ENCODE peak calls at places on chromosomes 2 and 18, in four cellular contexts. N is H9, U is neuronal stem cell, Z is IMR-90. H is an unnamed sample. For H3K4me1, the result is how much of the 10 kb centered on the place peaks cover.

GRCh38 chr2:84613082-84613481 is 96.8 kb downstream of the DNAH6 start:
- DNase-seq in N (peak), U (no peak), Z (no peak), H (no peak)

GRCh38 chr2:6845312-6845711 is 20.4 kb downstream of the CMPK2 start:
- DNase-seq in N (no peak), U (no peak), Z (no peak), H (peak)

GRCh38 chr2:158845869-158846268 is 50.8 kb downstream of the DAPL1 start:
- DNase-seq in N (no peak), U (no peak), Z (no peak), H (no peak)

GRCh38 chr2:137229834-137230233 is 464.5 kb downstream of the THSD7B start:
- DNase-seq in N (no peak), U (no peak), Z (no peak), H (no peak)

GRCh38 chr18:55320399-55321255 is 267.4 kb downstream of the TCF4 start:
- DNase-seq in N (no peak), U (no peak), Z (peak), H (peak)

GRCh38 chr2:196939381-196939780 is 12.9 kb upstream of the PGAP1 start:
- DNase-seq in N (no peak), U (no peak), Z (peak), H (peak)

GRCh38 chr2:58664523-58665155 is 423.5 kb upstream of the FANCL start:
- DNase-seq in N (no peak), U (no peak), Z (no peak), H (no peak)

GRCh38 chr2:114046373-114046772 is 156.5 kb downstream of the ACTR3 start:
- DNase-seq in N (no peak), U (no peak), Z (no peak), H (no peak)

GRCh38 chr2:144183744-144184143 is 336.2 kb downstream of the ZEB2 start:
- DNase-seq in N (no peak), U (no peak), Z (peak), H (no peak)

GRCh38 chr2:38578832-38579231 is 23.9 kb downstream of the HNRNPLL start:
- DNase-seq in N (no peak), U (no peak), Z (no peak), H (peak)

GRCh38 chr2:170434900-170435640 is 257.1 kb downstream of the MYO3B start:
- DNase-seq in N (no peak), U (no peak), Z (no peak), H (peak)

GRCh38 chr2:233486778-233487552 is 79.6 kb downstream of the USP40 start:
- DNase-seq in N (no peak), U (no peak), Z (peak), H (peak)

GRCh38 chr2:67930156-67930555 is 132.6 kb downstream of the C1D start:
- DNase-seq in N (peak), U (no peak), Z (no peak), H (no peak)

GRCh38 chr18:45201489-45201888 is 413.8 kb upstream of the SLC14A2 start:
- DNase-seq in N (no peak), U (no peak), Z (no peak), H (no peak)

GRCh38 chr2:167333245-167333644 is 445.0 kb downstream of the XIRP2 start:
- DNase-seq in N (no peak), U (no peak), Z (peak), H (peak)

GRCh38 chr18:31677592-31677991 is 6.8 kb downstream of the B4GALT6 start:
- DNase-seq in N (no peak), U (no peak), Z (no peak), H (no peak)

GRCh38 chr2:179461367-179461886 is 196.8 kb upstream of the SESTD1 start:
- DNase-seq in N (no peak), U (no peak), Z (no peak), H (no peak)

GRCh38 chr2:147623328-147623727 is 221.5 kb upstream of the ACVR2A start:
- DNase-seq in N (no peak), U (no peak), Z (no peak), H (no peak)

GRCh38 chr2:4898706-4899105 is 793.5 kb upstream of the SOX11 start:
- DNase-seq in N (no peak), U (no peak), Z (no peak), H (peak)

GRCh38 chr2:94861308-94862152 is 9.7 kb upstream of the TEKT4 start:
- DNase-seq in N (peak), U (no peak), Z (no peak), H (no peak)

GRCh38 chr2:80054339-80054675 is 250.2 kb downstream of the LRRTM1 start:
- DNase-seq in N (no peak), U (no peak), Z (peak), H (no peak)

GRCh38 chr2:101014264-101014857 is 12.3 kb downstream of the RPL31 start:
- DNase-seq in N (no peak), U (no peak), Z (no peak), H (no peak)

GRCh38 chr2:237306083-237306786 is 107.7 kb downstream of the COL6A3 start:
- DNase-seq in N (no peak), U (no peak), Z (peak), H (peak)

GRCh38 chr18:77063256-77063655 is 69.3 kb downstream of the MBP start:
- DNase-seq in N (no peak), U (no peak), Z (peak), H (no peak)

GRCh38 chr2:15674637-15675455 is 83.2 kb downstream of the DDX1 start:
- DNase-seq in N (no peak), U (no peak), Z (no peak), H (peak)

GRCh38 chr2:88053301-88053700 is 2.3 kb downstream of the KRCC1 start:
- DNase-seq in N (no peak), U (no peak), Z (peak), H (peak)

GRCh38 chr2:20616341-20616871 is 34.5 kb downstream of the HS1BP3 start:
- DNase-seq in N (no peak), U (no peak), Z (no peak), H (no peak)

GRCh38 chr18:35174093-35174731 is 66.6 kb upstream of the ZNF397 start:
- DNase-seq in N (no peak), U (no peak), Z (no peak), H (no peak)

GRCh38 chr2:2269989-2270562 is 61.0 kb downstream of the MYT1L start:
- DNase-seq in N (no peak), U (no peak), Z (no peak), H (no peak)

GRCh38 chr2:196131384-196131861 is 40.0 kb downstream of the STK17B start:
- DNase-seq in N (peak), U (no peak), Z (peak), H (no peak)

GRCh38 chr2:234496835-234497591 is at the start of gene ARL4C:
- DNase-seq in N (peak), U (peak), Z (peak), H (peak)

GRCh38 chr2:397561-398325 is 109.9 kb upstream of the ALKAL2 start:
- DNase-seq in N (no peak), U (no peak), Z (no peak), H (no peak)

GRCh38 chr2:3246406-3246805 is 131.2 kb downstream of the EIPR1 start:
- DNase-seq in N (no peak), U (no peak), Z (no peak), H (no peak)

GRCh38 chr2:127566139-127566417 is 30.6 kb downstream of the MYO7B start:
- DNase-seq in N (no peak), U (no peak), Z (no peak), H (no peak)

GRCh38 chr2:120684691-120685402 is 50.8 kb upstream of the GLI2 start:
- DNase-seq in N (no peak), U (no peak), Z (peak), H (no peak)

DNA sequence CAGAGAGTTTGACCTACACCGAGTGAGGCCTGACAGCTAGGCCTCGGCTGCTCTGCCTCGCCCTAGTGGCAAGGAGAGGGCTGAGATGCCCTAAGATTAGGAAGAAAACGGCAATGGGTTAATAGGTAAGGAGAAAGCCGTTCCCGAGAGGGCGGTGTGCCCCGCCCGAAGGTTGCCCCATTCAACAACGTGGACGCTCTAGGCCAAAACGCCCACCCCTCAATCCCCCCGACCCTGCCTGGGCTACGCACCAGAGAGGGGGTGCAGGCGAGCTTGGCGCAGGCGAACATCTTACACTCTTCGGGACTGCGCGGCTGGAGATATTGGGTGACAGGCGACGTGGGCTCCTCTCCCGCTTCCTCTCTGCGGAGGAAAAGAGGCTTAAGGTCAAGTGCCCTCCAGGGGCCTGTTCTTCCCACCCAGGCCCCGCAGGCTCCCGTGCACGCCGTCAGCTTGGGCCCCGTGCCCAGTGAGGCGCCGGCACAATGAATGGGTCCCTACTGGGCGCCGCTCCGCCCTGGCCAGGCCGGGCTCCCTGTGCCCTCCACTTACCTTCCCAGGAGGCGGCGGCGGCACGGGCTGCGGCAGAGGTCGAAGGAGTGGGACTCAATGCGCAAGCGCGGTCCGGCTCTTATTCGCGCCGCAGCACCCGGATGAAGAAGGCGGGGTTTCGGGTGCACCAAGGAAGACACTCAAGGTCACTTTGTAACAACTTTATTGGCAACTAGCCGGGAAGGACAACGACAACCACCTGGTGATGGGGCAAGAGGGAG is at the start of gene ATP5MC3:
- DNase-seq in N (peak), U (peak), Z (peak), H (peak)
- H3K18ac ChIP-seq in N (peak), U (peak), Z (peak), H (peak)

GRCh38 chr2:177628817-177629216 is 236.2 kb downstream of the AGPS start:
- DNase-seq in N (no peak), U (no peak), Z (no peak), H (no peak)
- H3K4me1 ChIP-seq in N (under half), U (under half), Z (under half), H (under half)

DNA sequence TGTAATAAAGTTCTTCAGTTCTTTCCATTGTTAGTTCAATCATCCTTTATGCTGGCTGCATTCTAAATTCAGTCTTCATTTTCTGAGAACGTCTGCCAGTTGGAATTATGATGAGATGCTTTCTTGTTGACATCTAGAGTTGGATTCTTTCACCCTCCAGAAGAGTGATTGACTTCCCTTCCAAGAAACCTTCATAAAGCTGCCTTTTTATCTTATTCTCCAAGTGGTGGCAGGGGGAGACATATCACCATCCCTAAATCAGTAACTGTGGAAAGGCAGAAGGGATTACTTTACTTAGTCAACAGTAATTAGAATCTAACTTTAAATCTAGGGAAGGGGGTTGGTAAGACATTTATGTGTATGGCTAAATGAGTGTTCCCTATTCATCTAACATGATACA is 86.8 kb upstream of the GULP1 start:
- DNase-seq in N (no peak), U (no peak), Z (no peak), H (no peak)
- H3K18ac ChIP-seq in N (no peak), U (no peak), Z (no peak), H (no peak)

DNA sequence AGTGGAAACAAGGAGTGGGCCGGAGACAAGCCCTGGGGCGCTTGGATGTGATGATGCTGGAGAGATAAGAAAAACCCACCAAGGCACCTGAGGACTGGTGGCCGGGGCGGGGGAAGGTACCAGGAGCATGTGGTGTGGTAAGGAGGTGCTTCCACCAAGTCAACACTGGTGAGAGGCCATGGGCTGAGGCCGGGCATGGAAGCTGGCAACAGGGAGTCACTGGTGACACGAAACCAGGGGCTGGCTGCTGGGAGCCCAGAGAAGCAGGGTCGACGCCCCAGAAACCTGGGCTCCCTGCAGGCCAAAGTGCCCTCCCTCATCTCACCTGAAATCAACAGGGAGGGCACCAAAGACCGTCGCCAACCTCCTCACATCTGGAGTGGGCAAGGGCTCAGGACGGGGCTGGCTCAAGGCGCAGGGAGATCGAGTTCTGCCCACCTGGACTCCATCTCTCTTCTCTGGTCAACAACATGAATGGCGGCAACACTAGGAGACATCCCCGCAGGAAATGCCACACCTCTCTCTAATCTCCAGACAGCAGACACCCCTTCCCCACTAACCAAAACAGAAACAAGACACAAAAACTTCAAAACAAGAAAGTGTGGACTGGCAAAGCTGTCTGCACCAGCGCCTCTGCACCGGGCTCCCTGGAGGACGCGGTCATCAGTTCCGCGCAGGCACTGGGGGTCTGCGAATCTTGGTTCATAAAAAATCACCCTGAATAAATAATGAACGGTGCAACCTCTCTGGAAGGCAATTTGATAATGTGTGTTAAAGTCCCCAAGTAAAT is 185.5 kb downstream of the HDAC4 start:
- DNase-seq in N (no peak), U (no peak), Z (no peak), H (no peak)
- H3K4me1 ChIP-seq in N (under half), U (under half), Z (under half), H (under half)

DNA sequence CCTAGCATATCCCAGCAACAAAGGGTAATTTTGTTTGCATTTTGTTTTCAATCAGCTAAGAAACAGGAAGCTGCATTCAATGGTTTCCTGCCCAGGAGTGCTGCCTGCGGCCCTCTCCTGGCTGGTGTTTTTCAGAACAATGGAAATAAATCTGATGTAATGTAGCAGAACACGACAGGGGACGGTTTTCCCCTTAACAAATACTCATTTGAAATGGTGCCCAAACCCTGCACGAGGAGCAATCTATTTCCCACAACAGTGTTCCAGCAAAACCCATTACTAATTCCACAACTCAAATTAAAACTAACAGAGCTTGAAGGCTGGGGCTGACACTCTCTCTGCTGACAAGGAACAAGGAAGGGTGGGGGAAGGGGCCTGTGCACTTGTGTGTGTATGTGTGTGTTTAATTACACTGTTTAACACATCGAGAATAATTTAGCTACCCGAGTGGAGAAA is 8.7 kb downstream of the CAPN13 start:
- DNase-seq in N (no peak), U (no peak), Z (no peak), H (no peak)
- H3K18ac ChIP-seq in N (no peak), U (no peak), Z (no peak), H (no peak)

GRCh38 chr2:215707608-215708007 is 271.7 kb upstream of the FN1 start:
- DNase-seq in N (no peak), U (no peak), Z (no peak), H (no peak)
- H3K4me1 ChIP-seq in N (under half), U (under half), Z (under half), H (under half)